ENCODE peak calls at places on chromosomes 6 and 20, in five cellular contexts. B is GM12878, G is Panc1, J is K562, Q is HCT116. A is an unnamed sample.

GRCh38 chr6:114267897-114268296 is 74.9 kb downstream of the HS3ST5 start:
- ATAC-seq in B (peak), G (no peak), J (no peak), Q (no peak), A (no peak)

GRCh38 chr20:21548390-21549035 is 34.6 kb upstream of the NKX2-2 start:
- ATAC-seq in B (peak), G (no peak), J (no peak), Q (no peak), A (no peak)

GRCh38 chr6:144161970-144162369 is 11.7 kb downstream of the STX11 start:
- ATAC-seq in B (peak), G (no peak), J (no peak), Q (no peak), A (no peak)

GRCh38 chr6:124535746-124536145 is 426.5 kb upstream of the RNF217 start:
- ATAC-seq in B (no peak), G (peak), J (no peak), Q (no peak), A (no peak)

GRCh38 chr20:14489544-14489943 is 152.1 kb upstream of the FLRT3 start:
- ATAC-seq in B (no peak), G (no peak), J (no peak), Q (no peak), A (no peak)

GRCh38 chr6:38443341-38443740 is 196.4 kb downstream of the BTBD9 start:
- ATAC-seq in B (no peak), G (no peak), J (no peak), Q (no peak), A (no peak)

GRCh38 chr20:51233345-51233744 is 210.4 kb upstream of the KCNG1 start:
- ATAC-seq in B (no peak), G (no peak), J (no peak), Q (no peak), A (no peak)

GRCh38 chr20:49610701-49611538 is 43.0 kb upstream of the PTGIS start:
- ATAC-seq in B (peak), G (peak), J (peak), Q (peak), A (peak)

GRCh38 chr20:20535051-20535450 is 167.1 kb downstream of the INSM1 start:
- ATAC-seq in B (no peak), G (no peak), J (no peak), Q (no peak), A (no peak)

GRCh38 chr6:16302721-16303552 is 64.5 kb downstream of the GMPR start:
- ATAC-seq in B (no peak), G (no peak), J (peak), Q (no peak), A (no peak)

GRCh38 chr6:85669735-85670194 is 27.1 kb upstream of the SYNCRIP start:
- ATAC-seq in B (peak), G (peak), J (no peak), Q (peak), A (no peak)

GRCh38 chr20:38290829-38291581 is 13.0 kb upstream of the BPI start:
- ATAC-seq in B (peak), G (peak), J (peak), Q (peak), A (peak)

GRCh38 chr6:138094260-138094659 is 13.0 kb downstream of the PERP start:
- ATAC-seq in B (no peak), G (no peak), J (no peak), Q (no peak), A (no peak)

DNA sequence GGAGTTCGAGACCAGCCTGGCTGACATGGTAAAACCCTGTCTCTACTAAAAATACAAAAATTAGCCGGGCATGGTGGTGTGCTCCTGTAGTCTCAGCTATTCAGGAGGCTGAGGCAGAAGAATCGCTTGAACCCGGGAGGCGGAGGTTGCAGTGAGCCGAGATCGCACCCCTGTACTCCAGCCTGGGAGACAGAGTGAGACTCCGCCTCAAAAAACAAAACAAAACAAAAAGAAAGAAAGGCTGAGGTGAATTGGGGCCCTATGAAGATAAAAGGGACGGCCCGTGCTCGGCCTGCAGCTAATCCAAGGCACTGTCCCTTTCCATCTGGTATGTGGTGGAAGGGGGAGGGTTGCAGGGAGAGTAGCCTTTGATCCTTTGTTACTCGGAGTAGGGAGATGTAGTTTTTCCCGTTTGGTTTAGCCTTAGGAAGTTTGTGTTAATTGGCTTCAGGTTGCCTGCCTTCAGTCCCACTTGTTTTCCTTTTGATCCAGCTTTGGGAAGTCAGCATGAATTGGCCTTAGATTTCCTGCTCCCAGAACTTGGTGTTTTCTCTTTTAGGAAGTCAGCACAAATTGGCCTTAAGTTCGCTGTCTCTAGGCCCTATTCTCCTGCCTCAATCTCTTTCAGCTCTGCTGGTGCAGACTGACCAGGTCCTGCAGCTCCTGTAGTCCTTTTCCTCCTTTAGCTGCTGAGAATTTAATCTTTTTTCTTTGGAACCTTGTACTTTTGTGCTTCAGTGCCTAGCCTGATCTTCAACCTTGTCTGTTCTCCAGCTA is 36.1 kb upstream of the PAQR8 start:
- ATAC-seq in B (no peak), G (no peak), J (peak), Q (no peak), A (no peak)
- TF ChIP-seq POLR2AphosphoS5 in B (no peak), G (no peak), J (no peak), Q (no peak), A (no peak)

DNA sequence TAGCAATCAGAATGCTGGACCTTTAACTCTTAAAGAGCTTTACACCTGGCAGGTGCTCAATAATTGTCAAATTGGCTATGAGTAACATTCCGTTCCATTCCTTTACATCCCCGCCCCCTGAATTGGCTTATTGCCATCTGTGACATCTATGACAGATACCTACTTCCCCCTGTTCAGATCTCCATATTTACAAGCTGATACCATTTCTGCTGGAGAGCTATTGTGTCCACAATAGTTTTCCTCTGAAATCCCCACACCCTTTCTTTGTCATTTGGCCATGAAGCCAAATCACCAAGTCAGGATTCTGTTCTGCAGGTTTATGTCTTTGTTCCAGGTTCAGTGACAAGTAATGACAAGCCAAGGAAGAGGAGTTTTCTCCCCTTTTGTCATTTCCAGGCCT is 3.2 kb downstream of the CDH26 start:
- ATAC-seq in B (no peak), G (no peak), J (no peak), Q (no peak), A (no peak)
- TF ChIP-seq POLR2AphosphoS5 in B (no peak), G (no peak), J (no peak), Q (no peak), A (no peak)

GRCh38 chr20:34877002-34877264 is 521 bp downstream of the ACSS2 start:
- ATAC-seq in B (no peak), G (peak), J (no peak), Q (no peak), A (no peak)

GRCh38 chr20:34874094-34874654 is 1.5 kb upstream of the GGT7 start:
- ATAC-seq in B (peak), G (peak), J (peak), Q (peak), A (peak)

GRCh38 chr20:34875657-34876160 is 703 bp upstream of the ACSS2 start:
- ATAC-seq in B (no peak), G (no peak), J (no peak), Q (no peak), A (no peak)

GRCh38 chr20:34873583-34874093 is 982 bp upstream of the GGT7 start:
- ATAC-seq in B (no peak), G (no peak), J (no peak), Q (no peak), A (no peak)

GRCh38 chr20:34876161-34877001 is at the start of gene ACSS2:
- ATAC-seq in B (peak), G (peak), J (peak), Q (peak), A (peak)
- TF ChIP-seq POLR2AphosphoS5 in B (no peak), G (peak), J (peak), Q (peak), A (peak)

GRCh38 chr6:25303234-25303633 is 24.1 kb downstream of the CARMIL1 start:
- ATAC-seq in B (no peak), G (no peak), J (no peak), Q (no peak), A (no peak)

GRCh38 chr6:25301358-25301757 is 22.2 kb downstream of the CARMIL1 start:
- ATAC-seq in B (peak), G (no peak), J (no peak), Q (no peak), A (no peak)

GRCh38 chr6:25302156-25302555 is 23.0 kb downstream of the CARMIL1 start:
- ATAC-seq in B (no peak), G (no peak), J (no peak), Q (no peak), A (no peak)

GRCh38 chr6:25306379-25306778 is 27.2 kb downstream of the CARMIL1 start:
- ATAC-seq in B (no peak), G (no peak), J (no peak), Q (no peak), A (no peak)

DNA sequence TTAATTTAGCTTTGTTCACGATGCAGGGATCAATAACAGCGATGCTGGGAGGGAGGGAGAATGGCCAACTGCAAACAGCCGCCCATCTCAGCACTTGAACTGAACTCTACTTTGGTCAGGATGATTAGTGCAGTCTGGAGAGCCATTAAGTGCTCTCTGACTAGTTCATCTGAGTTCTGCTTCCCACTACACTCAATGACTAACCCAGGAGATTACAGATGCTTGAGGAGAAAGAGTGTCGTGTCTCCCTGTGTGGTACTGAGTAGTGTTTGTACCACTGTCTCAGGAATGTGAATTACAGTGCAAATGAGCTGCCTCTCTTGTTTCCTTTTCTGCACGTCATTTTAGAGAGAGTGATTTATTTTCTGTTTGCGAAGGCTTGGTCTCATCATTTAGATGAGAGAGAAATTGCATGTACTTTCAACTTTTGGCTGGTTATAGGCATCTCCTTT is 23.5 kb downstream of the CARMIL1 start:
- ATAC-seq in B (no peak), G (no peak), J (no peak), Q (no peak), A (peak)
- TF ChIP-seq POLR2AphosphoS5 in B (no peak), G (no peak), J (no peak), Q (no peak), A (peak)

GRCh38 chr6:2155206-2155605 is 90.2 kb downstream of the GMDS start:
- ATAC-seq in B (no peak), G (no peak), J (no peak), Q (no peak), A (no peak)

GRCh38 chr6:2164481-2164880 is 80.9 kb downstream of the GMDS start:
- ATAC-seq in B (no peak), G (no peak), J (no peak), Q (no peak), A (no peak)

GRCh38 chr6:2157441-2158127 is 87.8 kb downstream of the GMDS start:
- ATAC-seq in B (peak), G (no peak), J (no peak), Q (peak), A (peak)

GRCh38 chr6:2162089-2162465 is 83.3 kb downstream of the GMDS start:
- ATAC-seq in B (no peak), G (no peak), J (no peak), Q (peak), A (no peak)

GRCh38 chr6:2158596-2159271 is 86.7 kb downstream of the GMDS start:
- ATAC-seq in B (peak), G (no peak), J (peak), Q (peak), A (no peak)
- TF ChIP-seq POLR2AphosphoS5 in B (no peak), G (no peak), J (no peak), Q (no peak), A (no peak)

DNA sequence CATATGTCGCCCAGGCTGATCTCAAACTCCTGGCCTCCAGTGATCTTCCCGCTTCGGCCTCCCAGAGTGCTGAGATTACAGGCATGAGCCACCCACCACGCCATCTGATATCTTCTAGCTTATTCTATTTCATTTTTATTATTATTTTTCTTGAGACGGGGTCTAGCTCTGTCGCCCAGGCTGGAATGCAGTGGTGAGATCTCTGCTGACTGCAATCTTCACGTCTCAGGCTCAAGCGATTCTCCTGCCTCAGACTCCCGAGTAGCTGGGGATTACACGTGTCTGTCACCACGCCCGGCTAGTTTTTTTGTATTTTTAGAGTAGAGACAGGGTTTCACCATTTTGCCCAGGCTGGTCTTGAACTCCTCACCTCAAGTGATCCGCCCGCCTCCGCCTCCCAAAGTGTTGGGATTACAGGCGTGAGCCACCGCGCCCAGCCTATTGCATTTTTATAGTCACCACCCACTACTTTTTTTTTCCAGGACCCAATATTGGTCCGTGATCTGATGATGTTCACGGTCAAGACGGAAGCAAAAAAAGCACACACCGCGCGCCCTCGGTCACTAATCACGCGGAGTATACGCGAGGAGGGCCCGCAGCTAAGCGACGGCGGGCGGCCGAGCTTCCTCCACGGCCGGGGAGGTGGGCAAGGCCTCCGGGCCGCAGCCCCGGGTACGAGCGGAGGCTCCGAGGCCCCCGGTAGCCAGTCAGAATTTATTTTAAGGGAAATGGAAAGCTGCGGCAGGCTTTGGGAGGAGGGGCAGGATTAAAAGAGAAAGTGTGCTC is 1.1 kb upstream of the LSM14B start:
- ATAC-seq in B (peak), G (peak), J (peak), Q (peak), A (peak)
- TF ChIP-seq POLR2AphosphoS5 in B (peak), G (no peak), J (no peak), Q (no peak), A (peak)

DNA sequence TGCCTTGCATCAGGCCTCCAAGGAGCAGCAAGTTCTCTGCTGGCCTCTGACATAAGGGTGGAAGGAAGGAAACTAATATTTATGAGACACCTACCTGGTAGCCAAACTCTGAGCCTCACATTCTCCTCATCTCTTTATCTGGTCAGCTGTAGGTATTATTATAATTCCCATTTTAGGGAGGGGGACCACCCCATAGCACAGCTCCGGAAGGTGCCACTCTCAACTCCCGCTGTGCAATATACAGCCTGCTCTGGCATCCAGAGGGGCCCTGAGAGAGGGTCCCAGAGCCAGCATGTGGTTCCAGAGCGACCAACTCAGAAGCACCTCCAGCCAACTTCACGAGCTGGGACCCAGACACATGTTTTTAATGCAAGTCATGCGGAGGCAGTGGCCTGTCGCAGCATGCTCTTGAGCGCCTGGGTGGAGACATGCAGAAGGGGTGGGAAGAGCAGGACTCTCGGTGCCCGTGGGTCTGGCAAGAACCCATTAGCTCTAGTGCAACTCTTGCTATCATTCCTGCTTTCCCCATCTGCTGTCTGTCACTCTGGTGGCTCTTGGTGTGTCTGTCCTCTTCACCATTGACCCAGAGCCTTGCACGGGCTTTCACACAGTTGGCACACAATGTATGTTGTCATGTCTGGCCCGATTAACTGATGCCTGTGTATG is 15.0 kb upstream of the MYMX start:
- ATAC-seq in B (no peak), G (no peak), J (peak), Q (no peak), A (no peak)
- TF ChIP-seq POLR2AphosphoS5 in B (no peak), G (no peak), J (no peak), Q (no peak), A (no peak)

A was measured in gastroesophageal sphincter.